ENCODE peak calls at places on chromosomes 16 and 17, in eight cellular contexts. F, T, P, Z, H, O, R and X are unnamed samples.

GRCh38 chr16:46948548-46949166 is 24.8 kb downstream of the DNAJA2 start:
- DNase-seq in F (no peak), T (no peak), P (no peak), Z (no peak), H (no peak), O (no peak), R (no peak), X (no peak)

GRCh38 chr16:5257462-5257861 is 159.9 kb upstream of the EEF2KMT start:
- DNase-seq in F (no peak), T (no peak), P (no peak), Z (no peak), H (no peak), O (no peak), R (no peak), X (no peak)

GRCh38 chr16:57143125-57143965 is 42.5 kb downstream of the PSME3IP1 start:
- DNase-seq in F (no peak), T (no peak), P (no peak), Z (no peak), H (peak; percentile 56), O (no peak), R (no peak), X (no peak)

GRCh38 chr17:78491236-78492115 is 85.7 kb downstream of the DNAH17 start:
- DNase-seq in F (no peak), T (no peak), P (no peak), Z (no peak), H (no peak), O (no peak), R (no peak), X (no peak)

GRCh38 chr16:82888616-82889015 is 261.8 kb downstream of the CDH13 start:
- DNase-seq in F (peak; percentile 95), T (no peak), P (no peak), Z (no peak), H (no peak), O (no peak), R (no peak), X (no peak)

GRCh38 chr17:28328325-28328724 is 6.9 kb downstream of the IFT20 start:
- DNase-seq in F (peak; percentile 17), T (peak; percentile 46), P (no peak), Z (no peak), H (no peak), O (no peak), R (no peak), X (no peak)

GRCh38 chr17:50618300-50618699 is 16.4 kb upstream of the ABCC3 start:
- DNase-seq in F (peak; percentile 21), T (no peak), P (no peak), Z (no peak), H (no peak), O (no peak), R (peak; percentile 35), X (no peak)

GRCh38 chr16:56616608-56617211 is 8.3 kb downstream of the MT2A start:
- DNase-seq in F (no peak), T (no peak), P (no peak), Z (no peak), H (no peak), O (no peak), R (no peak), X (no peak)

GRCh38 chr17:27904534-27904933 is 11.4 kb upstream of the LYRM9 start:
- DNase-seq in F (no peak), T (no peak), P (no peak), Z (no peak), H (no peak), O (no peak), R (peak; percentile 19), X (no peak)

GRCh38 chr17:42163113-42163512 is 8.3 kb upstream of the RAB5C start:
- DNase-seq in F (no peak), T (peak; percentile 60), P (no peak), Z (no peak), H (no peak), O (peak; percentile 94), R (no peak), X (no peak)

GRCh38 chr17:74339537-74340195 is 13.6 kb downstream of the KIF19 start:
- DNase-seq in F (no peak), T (no peak), P (no peak), Z (no peak), H (no peak), O (no peak), R (no peak), X (no peak)

GRCh38 chr16:70597135-70597534 is 49.2 kb upstream of the IL34 start:
- DNase-seq in F (no peak), T (no peak), P (no peak), Z (no peak), H (no peak), O (no peak), R (no peak), X (no peak)

GRCh38 chr16:16092925-16093624 is 130.2 kb downstream of the ABCC6 start:
- DNase-seq in F (peak; percentile 77), T (no peak), P (no peak), Z (no peak), H (no peak), O (no peak), R (peak; percentile 36), X (no peak)

GRCh38 chr16:49273771-49274170 is 7.9 kb downstream of the CBLN1 start:
- DNase-seq in F (no peak), T (no peak), P (no peak), Z (no peak), H (no peak), O (no peak), R (no peak), X (no peak)

GRCh38 chr16:49269231-49269630 is 12.4 kb downstream of the CBLN1 start:
- DNase-seq in F (no peak), T (no peak), P (no peak), Z (no peak), H (no peak), O (no peak), R (no peak), X (no peak)

GRCh38 chr16:49268667-49269066 is 13.0 kb downstream of the CBLN1 start:
- DNase-seq in F (no peak), T (no peak), P (no peak), Z (no peak), H (no peak), O (no peak), R (no peak), X (no peak)

GRCh38 chr16:49274936-49275730 is 6.5 kb downstream of the CBLN1 start:
- DNase-seq in F (no peak), T (peak; percentile 77), P (no peak), Z (no peak), H (no peak), O (peak; percentile 72), R (no peak), X (no peak)

DNA sequence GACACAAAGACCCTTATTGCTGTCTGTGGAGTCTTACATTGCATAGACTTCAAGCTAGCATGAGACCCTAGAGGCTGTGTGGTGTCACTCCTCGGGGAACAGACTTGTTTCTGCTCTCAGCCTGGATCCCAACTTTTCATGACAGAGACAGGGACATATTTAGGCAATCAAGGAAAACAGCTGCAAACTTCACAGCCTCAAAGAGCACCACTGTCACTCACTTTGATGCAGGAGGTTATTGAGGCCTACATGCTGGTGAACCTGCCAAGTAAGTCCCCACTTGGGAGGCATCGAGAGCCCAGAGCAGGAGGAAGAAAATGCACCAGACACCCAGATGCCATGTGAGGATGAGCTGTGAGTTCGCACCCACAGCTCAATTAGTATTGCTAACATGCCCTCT is 10.3 kb downstream of the CBLN1 start:
- DNase-seq in F (no peak), T (no peak), P (no peak), Z (no peak), H (no peak), O (no peak), R (no peak), X (no peak)
- H3K4me3 ChIP-seq in F (no peak overlapping the region), T (no peak overlapping the region), P (no peak overlapping the region), Z (no peak overlapping the region), H (no peak overlapping the region), O (no peak overlapping the region), R (no peak overlapping the region), X (no peak overlapping the region)

GRCh38 chr17:4541041-4541327 is 14.2 kb downstream of the MYBBP1A start:
- DNase-seq in F (no peak), T (no peak), P (no peak), Z (no peak), H (no peak), O (no peak), R (no peak), X (no peak)
- H3K36me3 ChIP-seq in F (peaks cover 62% of the 10 kb centered on the region), T (no peaks in the 10 kb centered on the region), P (peaks cover 3% of the 10 kb centered on the region), Z (no peaks in the 10 kb centered on the region), H (peaks cover 83% of the 10 kb centered on the region), O (peaks cover 51% of the 10 kb centered on the region), R (no peaks in the 10 kb centered on the region), X (peaks cover 4% of the 10 kb centered on the region)

DNA sequence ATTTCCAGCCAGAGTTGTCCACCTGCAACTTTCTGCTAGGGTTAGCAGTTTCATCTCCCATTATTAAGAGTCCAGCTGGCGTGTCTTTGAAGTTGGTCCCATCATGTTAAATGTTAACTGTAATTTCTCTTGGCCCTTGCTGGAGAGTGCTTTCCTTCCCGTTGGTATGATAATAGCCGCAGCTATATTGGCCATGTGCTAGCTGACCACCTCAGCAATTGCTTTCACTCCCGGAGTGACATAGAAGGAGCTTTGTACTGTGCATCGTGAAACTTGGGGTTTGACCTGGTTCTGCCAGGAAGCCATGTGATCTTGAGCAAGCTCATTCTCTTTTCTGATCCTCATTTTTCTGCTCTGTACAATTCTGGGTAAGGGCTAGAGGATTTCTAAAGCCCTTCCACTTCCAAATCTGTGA is 81.0 kb upstream of the TBX2 start:
- DNase-seq in F (no peak), T (no peak), P (no peak), Z (no peak), H (no peak), O (no peak), R (no peak), X (no peak)
- H3K4me3 ChIP-seq in F (no peak overlapping the region), T (no peak overlapping the region), P (no peak overlapping the region), Z (no peak overlapping the region), H (no peak overlapping the region), O (no peak overlapping the region), R (no peak overlapping the region), X (no peak overlapping the region)

DNA sequence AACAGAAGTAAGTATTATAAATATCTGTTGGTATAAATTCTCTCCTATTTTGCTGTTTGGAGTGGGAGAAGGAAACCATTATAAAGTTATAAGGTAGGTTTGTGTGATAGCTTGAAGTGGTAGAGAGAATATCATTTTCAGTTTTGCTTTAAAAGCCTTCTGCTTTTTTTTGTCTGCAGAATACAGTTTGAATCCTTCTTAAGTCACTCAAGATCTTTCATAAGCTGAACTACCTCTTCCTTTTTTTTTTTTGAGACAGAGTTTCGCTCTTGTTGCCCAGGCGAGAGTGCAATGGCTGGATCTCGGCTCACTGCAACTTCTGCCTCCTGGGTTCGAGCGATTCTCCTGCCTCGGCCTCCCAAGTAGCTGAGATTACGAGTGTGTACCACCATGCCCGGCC is 9.0 kb downstream of the ATAD5 start:
- DNase-seq in F (no peak), T (no peak), P (no peak), Z (no peak), H (no peak), O (no peak), R (no peak), X (no peak)
- H3K36me3 ChIP-seq in F (peaks cover 4% of the 10 kb centered on the region), T (peaks cover 7% of the 10 kb centered on the region), P (no peaks in the 10 kb centered on the region), Z (no peaks in the 10 kb centered on the region), H (peaks cover 9% of the 10 kb centered on the region), O (peaks cover 25% of the 10 kb centered on the region), R (no peaks in the 10 kb centered on the region), X (peaks cover 74% of the 10 kb centered on the region)

DNA sequence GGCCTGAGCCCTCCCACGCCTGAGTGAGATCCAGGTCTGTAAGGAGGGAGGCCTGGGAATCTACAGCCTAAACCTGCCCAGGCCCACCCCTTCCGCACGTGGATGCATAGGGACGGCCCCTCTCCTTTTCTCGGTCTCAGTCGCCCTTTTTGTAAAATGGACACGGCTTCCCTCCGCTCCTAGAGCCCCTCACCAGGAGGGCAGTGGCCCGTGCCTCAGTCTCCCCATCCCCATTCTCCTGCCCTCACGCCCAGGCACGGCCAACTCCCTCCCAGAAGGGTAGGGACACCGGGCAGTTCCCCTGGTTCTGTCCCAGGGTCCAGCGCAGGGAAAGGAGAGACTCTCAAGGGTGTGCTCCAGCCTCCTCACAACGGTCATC is 48.1 kb downstream of the WNT3 start:
- DNase-seq in F (no peak), T (no peak), P (no peak), Z (no peak), H (peak; percentile 61), O (peak; percentile 53), R (no peak), X (no peak)
- H3K4me3 ChIP-seq in F (no peak overlapping the region), T (peak overlapping the region; percentile 46), P (no peak overlapping the region), Z (peak overlapping the region; percentile 50), H (no peak overlapping the region), O (peak overlapping the region; percentile 25), R (peak overlapping the region; percentile 68), X (peak overlapping the region; percentile 44)